ENCODE peak calls at places on chromosomes 1 and 21, in ten cellular contexts. A is esophagus muscularis mucosa, L is GM12892, Z is spleen, K is GM12891, I is suprapubic skin, G is HCT116, J is HepG2, N is stomach, R is endothelial cell of umbilical vein. X is an unnamed sample.

GRCh38 chr1:75345538-75346292 is 211.5 kb downstream of the LHX8 start:
- DNase-seq in L (no peak), K (no peak), I (no peak), G (no peak), R (peak), Z (no peak), A (no peak), J (no peak), N (no peak), X (no peak)

GRCh38 chr1:212721388-212722247 is 22.0 kb upstream of the BATF3 start:
- DNase-seq in R (peak), K (no peak), A (no peak), J (peak), L (no peak), G (no peak), N (peak), Z (no peak), I (no peak), X (no peak)

GRCh38 chr1:244349103-244349531 is 102.6 kb downstream of the ADSS2 start:
- DNase-seq in N (no peak), K (no peak), Z (no peak), I (no peak), R (peak), G (no peak), L (no peak), J (no peak), A (no peak), X (no peak)

GRCh38 chr1:36149973-36150295 is 648 bp upstream of the TRAPPC3 start:
- DNase-seq in G (no peak), J (no peak), L (no peak), K (no peak), R (no peak), I (no peak), Z (no peak), N (no peak), A (no peak), X (no peak)

GRCh38 chr21:43287111-43287973 is 118.5 kb downstream of the CRYAA start:
- DNase-seq in Z (peak), A (no peak), J (no peak), I (no peak), G (no peak), K (no peak), N (peak), L (no peak), R (no peak), X (no peak)

GRCh38 chr1:57101171-57101570 is 135.4 kb upstream of the C8B start:
- DNase-seq in K (no peak), G (no peak), R (no peak), J (no peak), L (no peak), N (no peak), A (no peak), Z (no peak), I (no peak), X (no peak)

GRCh38 chr1:42258218-42258617 is 76.8 kb downstream of the FOXJ3 start:
- DNase-seq in N (no peak), K (no peak), J (no peak), I (no peak), G (no peak), Z (no peak), L (no peak), R (no peak), A (no peak), X (no peak)

GRCh38 chr21:32423846-32424535 is 11.5 kb downstream of the EVA1C start:
- DNase-seq in I (no peak), N (no peak), A (no peak), L (no peak), Z (no peak), K (no peak), R (peak), J (no peak), G (no peak), X (no peak)

GRCh38 chr1:67441183-67441582 is 11.0 kb upstream of the SERBP1 start:
- DNase-seq in A (no peak), J (peak), N (peak), I (no peak), G (no peak), K (no peak), Z (no peak), L (no peak), R (peak), X (no peak)

GRCh38 chr1:220956861-220957605 is 77.8 kb downstream of the HLX start:
- DNase-seq in I (peak), Z (no peak), J (no peak), K (no peak), A (no peak), N (no peak), R (no peak), G (no peak), L (no peak), X (no peak)

GRCh38 chr1:226565476-226565875 is 16.9 kb downstream of the STUM start:
- DNase-seq in K (no peak), R (no peak), A (no peak), Z (peak), I (peak), N (no peak), J (no peak), L (no peak), G (no peak), X (no peak)

GRCh38 chr1:91891486-91891885 is 5.5 kb upstream of the TGFBR3 start:
- DNase-seq in I (no peak), A (no peak), R (no peak), Z (no peak), N (no peak), L (no peak), K (no peak), G (no peak), J (no peak), X (no peak)

GRCh38 chr1:92831368-92831761 is 475 bp upstream of the RPL5 start:
- DNase-seq in L (no peak), N (no peak), K (no peak), Z (peak), G (no peak), I (no peak), J (no peak), A (no peak), R (no peak), X (no peak)

GRCh38 chr1:32309960-32310359 is 18.1 kb downstream of the HDAC1 start:
- DNase-seq in N (no peak), A (no peak), K (no peak), L (no peak), G (no peak), J (no peak), R (no peak), Z (no peak), I (no peak), X (no peak)

GRCh38 chr1:187313115-187313514 is 484.4 kb downstream of the PLA2G4A start:
- DNase-seq in J (no peak), R (peak), L (no peak), Z (no peak), A (no peak), G (no peak), K (no peak), N (no peak), I (no peak), X (no peak)

GRCh38 chr1:239735081-239735480 is 348.7 kb downstream of the CHRM3 start:
- DNase-seq in A (no peak), K (no peak), J (no peak), G (no peak), Z (no peak), N (no peak), L (no peak), R (no peak), I (no peak), X (no peak)

GRCh38 chr1:2583871-2584341 is 2.7 kb upstream of the PRXL2B start:
- DNase-seq in A (no peak), K (no peak), G (no peak), I (no peak), J (no peak), L (no peak), N (no peak), R (no peak), Z (peak), X (no peak)

GRCh38 chr1:207827488-207827830 is 75.6 kb downstream of the CD46 start:
- DNase-seq in N (no peak), R (no peak), K (no peak), G (no peak), J (no peak), Z (no peak), L (no peak), I (no peak), A (no peak), X (no peak)

GRCh38 chr1:207824691-207825090 is 72.8 kb downstream of the CD46 start:
- DNase-seq in I (peak), G (no peak), A (no peak), R (no peak), J (no peak), L (no peak), N (no peak), Z (no peak), K (no peak), X (no peak)

GRCh38 chr1:207825296-207825695 is 73.4 kb downstream of the CD46 start:
- DNase-seq in I (peak), L (no peak), R (no peak), J (no peak), Z (no peak), K (no peak), G (no peak), N (no peak), A (no peak), X (no peak)

GRCh38 chr1:207826557-207827487 is 75.0 kb downstream of the CD46 start:
- DNase-seq in L (no peak), A (no peak), G (no peak), J (peak), N (peak), I (no peak), R (peak), Z (no peak), K (no peak), X (peak)

DNA sequence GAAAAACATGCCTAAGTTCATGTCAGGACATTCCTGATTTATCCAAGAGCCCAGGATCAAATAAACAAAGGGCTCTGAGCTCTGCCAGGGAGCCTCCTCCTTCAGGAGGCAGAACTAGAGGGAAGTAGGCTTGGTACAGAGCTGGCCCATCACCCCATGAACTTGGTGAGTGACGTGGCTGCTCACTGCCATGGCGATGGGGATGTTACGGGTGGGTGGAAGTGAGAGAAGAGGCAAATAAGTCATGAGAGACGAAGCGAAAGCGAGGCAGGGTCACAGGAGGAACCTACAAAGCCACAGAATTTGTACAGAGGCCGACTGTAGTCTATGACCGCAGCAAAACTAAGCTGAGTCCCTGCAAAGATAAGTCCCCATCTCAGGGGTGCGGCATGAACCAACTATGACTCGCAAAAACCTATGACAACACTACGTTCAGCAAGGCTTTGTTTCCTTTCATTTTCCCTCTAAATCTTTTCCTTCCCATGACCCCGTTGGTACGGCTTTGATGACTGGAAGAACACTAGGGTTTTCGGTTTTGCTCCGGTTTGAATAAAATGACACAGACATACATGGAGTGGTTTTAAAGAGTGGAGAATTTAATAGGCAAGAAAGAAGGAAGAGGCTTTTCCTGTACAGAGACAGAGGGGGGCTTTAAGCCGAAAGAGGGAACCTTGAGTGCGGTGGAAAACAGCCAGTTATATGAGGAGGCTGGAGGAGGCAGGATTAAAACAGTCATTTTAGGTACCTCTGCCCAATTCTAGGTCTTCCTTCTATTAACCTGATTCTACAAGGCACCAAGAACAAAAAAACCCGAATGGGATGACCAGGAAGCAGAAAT is 74.1 kb downstream of the CD46 start:
- DNase-seq in R (peak), A (no peak), I (peak), Z (peak), J (peak), K (peak), G (no peak), N (peak), L (peak), X (peak)
- TF ChIP-seq POLR2AphosphoS5 in R (peak), A (peak), I (no peak), Z (peak), J (no peak), K (peak), G (no peak), N (peak), L (no peak), X (peak)

GRCh38 chr1:15446212-15446611 is 8.0 kb downstream of the CTRC start:
- DNase-seq in G (no peak), R (no peak), Z (no peak), N (no peak), I (no peak), K (no peak), J (no peak), A (no peak), L (no peak), X (no peak)

GRCh38 chr1:15448877-15449462 is 7.6 kb upstream of the CELA2A start:
- DNase-seq in N (no peak), L (no peak), G (no peak), A (no peak), J (no peak), Z (no peak), K (no peak), I (no peak), R (no peak), X (no peak)

GRCh38 chr1:15452216-15452615 is 4.3 kb upstream of the CELA2A start:
- DNase-seq in A (no peak), J (no peak), N (no peak), I (no peak), R (no peak), G (no peak), L (no peak), K (no peak), Z (no peak), X (no peak)

GRCh38 chr1:15451014-15451722 is 5.4 kb upstream of the CELA2A start:
- DNase-seq in R (no peak), Z (no peak), J (no peak), A (no peak), L (no peak), N (no peak), I (no peak), K (no peak), G (no peak), X (no peak)

GRCh38 chr1:15449567-15449966 is 7.0 kb upstream of the CELA2A start:
- DNase-seq in Z (no peak), A (no peak), I (no peak), J (no peak), L (no peak), K (no peak), N (no peak), G (no peak), R (no peak), X (no peak)
- TF ChIP-seq POLR2A in Z (no peak), A (no peak), I (no peak), J (no peak), L (no peak), K (no peak), N (no peak), G (no peak), R (no peak), X (no peak)

GRCh38 chr1:107473065-107473464 is 332.2 kb downstream of the NTNG1 start:
- DNase-seq in K (no peak), J (no peak), N (no peak), G (no peak), Z (no peak), I (no peak), R (no peak), A (no peak), L (no peak), X (no peak)
- TF ChIP-seq POLR2AphosphoS5 in K (no peak), J (no peak), N (no peak), G (no peak), Z (no peak), I (no peak), R (no peak), A (no peak), L (no peak), X (no peak)

GRCh38 chr1:228514421-228514820 is 27.2 kb downstream of the RNF187 start:
- DNase-seq in R (no peak), K (no peak), Z (no peak), L (no peak), G (no peak), J (no peak), N (no peak), I (no peak), A (no peak), X (no peak)
- TF ChIP-seq POLR2A in R (no peak), K (no peak), Z (no peak), L (no peak), G (no peak), J (no peak), N (no peak), I (no peak), A (no peak), X (no peak)

GRCh38 chr1:155981266-155982088 is 3.1 kb upstream of the ARHGEF2 start:
- DNase-seq in Z (peak), A (no peak), K (no peak), L (no peak), I (no peak), J (peak), R (peak), G (no peak), N (no peak), X (no peak)
- TF ChIP-seq POLR2AphosphoS5 in Z (no peak), A (peak), K (no peak), L (no peak), I (no peak), J (no peak), R (peak), G (no peak), N (no peak), X (no peak)

GRCh38 chr1:247209306-247209900 is 37.6 kb upstream of the ZNF124 start:
- DNase-seq in J (no peak), G (no peak), R (no peak), K (no peak), A (no peak), L (no peak), N (no peak), I (no peak), Z (no peak), X (no peak)
- TF ChIP-seq POLR2A in J (no peak), G (no peak), R (no peak), K (no peak), A (no peak), L (no peak), N (no peak), I (no peak), Z (no peak), X (no peak)